ENCODE peak calls at places on chromosomes 11 and 22, in four cellular contexts. One of them, this sample, is unnamed.

GRCh38 chr22:37353839-37354238 is 71.5 kb downstream of the CYTH4 start:
- DNase-seq in nephron progenitor cell: no peak
- DNase-seq in stimulated activated CD4-positive, alpha-beta T cell treated with anti-CD3 and anti-CD28 coated beads, Interleukin-12 subunit alpha, Interleukin-12 subunit beta, amount 100 ng/mL, for 4 hours: no peak
- DNase-seq in IMR-90: no peak
- DNase-seq in this sample: no peak

GRCh38 chr11:15969281-15969680 is 387.1 kb downstream of the SOX6 start:
- DNase-seq in nephron progenitor cell: no peak
- DNase-seq in stimulated activated CD4-positive, alpha-beta T cell treated with anti-CD3 and anti-CD28 coated beads, Interleukin-12 subunit alpha, Interleukin-12 subunit beta, amount 100 ng/mL, for 4 hours: no peak
- DNase-seq in IMR-90: peak; percentile 93
- DNase-seq in this sample: no peak

GRCh38 chr22:23276656-23277582 is 96.6 kb downstream of the BCR start:
- DNase-seq in nephron progenitor cell: no peak
- DNase-seq in stimulated activated CD4-positive, alpha-beta T cell treated with anti-CD3 and anti-CD28 coated beads, Interleukin-12 subunit alpha, Interleukin-12 subunit beta, amount 100 ng/mL, for 4 hours: no peak
- DNase-seq in IMR-90: no peak
- DNase-seq in this sample: no peak

GRCh38 chr11:101478587-101479375 is 105.0 kb downstream of the TRPC6 start:
- DNase-seq in nephron progenitor cell: no peak
- DNase-seq in stimulated activated CD4-positive, alpha-beta T cell treated with anti-CD3 and anti-CD28 coated beads, Interleukin-12 subunit alpha, Interleukin-12 subunit beta, amount 100 ng/mL, for 4 hours: no peak
- DNase-seq in IMR-90: no peak
- DNase-seq in this sample: no peak

GRCh38 chr22:41302016-41302767 is 867 bp downstream of the ZC3H7B start:
- DNase-seq in nephron progenitor cell: peak; percentile 75
- DNase-seq in stimulated activated CD4-positive, alpha-beta T cell treated with anti-CD3 and anti-CD28 coated beads, Interleukin-12 subunit alpha, Interleukin-12 subunit beta, amount 100 ng/mL, for 4 hours: peak; percentile 15
- DNase-seq in IMR-90: no peak
- DNase-seq in this sample: peak; percentile 22

GRCh38 chr11:31050061-31050790 is 319.3 kb downstream of the DCDC1 start:
- DNase-seq in nephron progenitor cell: no peak
- DNase-seq in stimulated activated CD4-positive, alpha-beta T cell treated with anti-CD3 and anti-CD28 coated beads, Interleukin-12 subunit alpha, Interleukin-12 subunit beta, amount 100 ng/mL, for 4 hours: no peak
- DNase-seq in IMR-90: no peak
- DNase-seq in this sample: no peak

GRCh38 chr11:67308031-67308866 is 4.9 kb downstream of the SSH3 start:
- DNase-seq in nephron progenitor cell: no peak
- DNase-seq in stimulated activated CD4-positive, alpha-beta T cell treated with anti-CD3 and anti-CD28 coated beads, Interleukin-12 subunit alpha, Interleukin-12 subunit beta, amount 100 ng/mL, for 4 hours: no peak
- DNase-seq in IMR-90: no peak
- DNase-seq in this sample: no peak

GRCh38 chr22:46062232-46062615 is 85.3 kb upstream of the WNT7B start:
- DNase-seq in nephron progenitor cell: no peak
- DNase-seq in stimulated activated CD4-positive, alpha-beta T cell treated with anti-CD3 and anti-CD28 coated beads, Interleukin-12 subunit alpha, Interleukin-12 subunit beta, amount 100 ng/mL, for 4 hours: no peak
- DNase-seq in IMR-90: no peak
- DNase-seq in this sample: no peak

GRCh38 chr11:8604078-8604723 is 10.2 kb upstream of the STK33 start:
- DNase-seq in nephron progenitor cell: peak; percentile 62
- DNase-seq in stimulated activated CD4-positive, alpha-beta T cell treated with anti-CD3 and anti-CD28 coated beads, Interleukin-12 subunit alpha, Interleukin-12 subunit beta, amount 100 ng/mL, for 4 hours: peak; percentile 22
- DNase-seq in IMR-90: peak; percentile 100
- DNase-seq in this sample: peak; percentile 76

GRCh38 chr11:35144811-35145210 is 5.8 kb downstream of the CD44 start:
- DNase-seq in nephron progenitor cell: no peak
- DNase-seq in stimulated activated CD4-positive, alpha-beta T cell treated with anti-CD3 and anti-CD28 coated beads, Interleukin-12 subunit alpha, Interleukin-12 subunit beta, amount 100 ng/mL, for 4 hours: no peak
- DNase-seq in IMR-90: peak; percentile 72
- DNase-seq in this sample: no peak

GRCh38 chr11:129503646-129504045 is 128.0 kb downstream of the BARX2 start:
- DNase-seq in nephron progenitor cell: no peak
- DNase-seq in stimulated activated CD4-positive, alpha-beta T cell treated with anti-CD3 and anti-CD28 coated beads, Interleukin-12 subunit alpha, Interleukin-12 subunit beta, amount 100 ng/mL, for 4 hours: no peak
- DNase-seq in IMR-90: no peak
- DNase-seq in this sample: no peak

GRCh38 chr11:66745356-66746235 is 16.6 kb upstream of the SPTBN2 start:
- DNase-seq in nephron progenitor cell: peak; percentile 16
- DNase-seq in stimulated activated CD4-positive, alpha-beta T cell treated with anti-CD3 and anti-CD28 coated beads, Interleukin-12 subunit alpha, Interleukin-12 subunit beta, amount 100 ng/mL, for 4 hours: peak; percentile 41
- DNase-seq in IMR-90: no peak
- DNase-seq in this sample: no peak

GRCh38 chr22:47015589-47016178 is 253.2 kb downstream of the TBC1D22A start:
- DNase-seq in nephron progenitor cell: no peak
- DNase-seq in stimulated activated CD4-positive, alpha-beta T cell treated with anti-CD3 and anti-CD28 coated beads, Interleukin-12 subunit alpha, Interleukin-12 subunit beta, amount 100 ng/mL, for 4 hours: no peak
- DNase-seq in IMR-90: no peak
- DNase-seq in this sample: no peak

GRCh38 chr11:57800444-57801184 is 39.0 kb downstream of the CTNND1 start:
- DNase-seq in nephron progenitor cell: peak; percentile 11
- DNase-seq in stimulated activated CD4-positive, alpha-beta T cell treated with anti-CD3 and anti-CD28 coated beads, Interleukin-12 subunit alpha, Interleukin-12 subunit beta, amount 100 ng/mL, for 4 hours: no peak
- DNase-seq in IMR-90: peak; percentile 74
- DNase-seq in this sample: peak; percentile 65

GRCh38 chr22:30868663-30869385 is 99.8 kb downstream of the MORC2 start:
- DNase-seq in nephron progenitor cell: no peak
- DNase-seq in stimulated activated CD4-positive, alpha-beta T cell treated with anti-CD3 and anti-CD28 coated beads, Interleukin-12 subunit alpha, Interleukin-12 subunit beta, amount 100 ng/mL, for 4 hours: no peak
- DNase-seq in IMR-90: peak; percentile 75
- DNase-seq in this sample: no peak

This sample was measured in HEK293T.